ENCODE peak calls at places on chromosomes 16 and 17, in five cellular contexts. One of them, this sample, is unnamed.
A peak's percentile ranks its signal among the peaks of the same experiment; 100 is the strongest.

GRCh38 chr17:3794890-3795757 is 5.9 kb downstream of the ITGAE start:
- DNase-seq in A549: peak; percentile 66
- DNase-seq in CD4-positive, CD25-positive, alpha-beta regulatory T cell: peak; percentile 58
- DNase-seq in CD4-positive, alpha-beta T cell: peak; percentile 18
- DNase-seq in left ventricle myocardium inferior: no peak
- DNase-seq in this sample: no peak

GRCh38 chr17:7612294-7612640 is 2.4 kb downstream of the FXR2 start:
- DNase-seq in A549: no peak
- DNase-seq in CD4-positive, CD25-positive, alpha-beta regulatory T cell: no peak
- DNase-seq in CD4-positive, alpha-beta T cell: no peak
- DNase-seq in left ventricle myocardium inferior: no peak
- DNase-seq in this sample: no peak

GRCh38 chr16:67170168-67170947 is at the start of gene NOL3:
- DNase-seq in A549: peak; percentile 94
- DNase-seq in CD4-positive, CD25-positive, alpha-beta regulatory T cell: peak; percentile 62
- DNase-seq in CD4-positive, alpha-beta T cell: no peak
- DNase-seq in left ventricle myocardium inferior: peak; percentile 90
- DNase-seq in this sample: no peak

GRCh38 chr17:81720267-81721071 is 8.4 kb downstream of the SLC25A10 start:
- DNase-seq in A549: no peak
- DNase-seq in CD4-positive, CD25-positive, alpha-beta regulatory T cell: no peak
- DNase-seq in CD4-positive, alpha-beta T cell: no peak
- DNase-seq in left ventricle myocardium inferior: no peak
- DNase-seq in this sample: no peak

GRCh38 chr16:84183911-84184310 is 2.9 kb downstream of the TAF1C start:
- DNase-seq in A549: peak; percentile 46
- DNase-seq in CD4-positive, CD25-positive, alpha-beta regulatory T cell: no peak
- DNase-seq in CD4-positive, alpha-beta T cell: no peak
- DNase-seq in left ventricle myocardium inferior: no peak
- DNase-seq in this sample: no peak

GRCh38 chr17:29929006-29929543 is 953 bp downstream of the SSH2 start:
- DNase-seq in A549: peak; percentile 57
- DNase-seq in CD4-positive, CD25-positive, alpha-beta regulatory T cell: peak; percentile 42
- DNase-seq in CD4-positive, alpha-beta T cell: peak; percentile 1
- DNase-seq in left ventricle myocardium inferior: no peak
- DNase-seq in this sample: peak; percentile 36

GRCh38 chr16:85870159-85870558 is 28.8 kb upstream of the IRF8 start:
- DNase-seq in A549: no peak
- DNase-seq in CD4-positive, CD25-positive, alpha-beta regulatory T cell: no peak
- DNase-seq in CD4-positive, alpha-beta T cell: no peak
- DNase-seq in left ventricle myocardium inferior: no peak
- DNase-seq in this sample: no peak

GRCh38 chr17:5695480-5695879 is 111.2 kb upstream of the NLRP1 start:
- DNase-seq in A549: no peak
- DNase-seq in CD4-positive, CD25-positive, alpha-beta regulatory T cell: no peak
- DNase-seq in CD4-positive, alpha-beta T cell: no peak
- DNase-seq in left ventricle myocardium inferior: no peak
- DNase-seq in this sample: no peak

GRCh38 chr17:4599505-4600281 is 15.4 kb downstream of the SMTNL2 start:
- DNase-seq in A549: no peak
- DNase-seq in CD4-positive, CD25-positive, alpha-beta regulatory T cell: no peak
- DNase-seq in CD4-positive, alpha-beta T cell: no peak
- DNase-seq in left ventricle myocardium inferior: peak; percentile 73
- DNase-seq in this sample: no peak

GRCh38 chr17:66636111-66636510 is 198.8 kb upstream of the CACNG5 start:
- DNase-seq in A549: no peak
- DNase-seq in CD4-positive, CD25-positive, alpha-beta regulatory T cell: no peak
- DNase-seq in CD4-positive, alpha-beta T cell: no peak
- DNase-seq in left ventricle myocardium inferior: no peak
- DNase-seq in this sample: peak; percentile 31

GRCh38 chr17:39193346-39193745 is 4.1 kb downstream of the CACNB1 start:
- DNase-seq in A549: no peak
- DNase-seq in CD4-positive, CD25-positive, alpha-beta regulatory T cell: no peak
- DNase-seq in CD4-positive, alpha-beta T cell: no peak
- DNase-seq in left ventricle myocardium inferior: no peak
- DNase-seq in this sample: no peak

GRCh38 chr16:8173111-8173644 is 417.1 kb downstream of the TMEM114 start:
- DNase-seq in A549: peak; percentile 89
- DNase-seq in CD4-positive, CD25-positive, alpha-beta regulatory T cell: peak; percentile 41
- DNase-seq in CD4-positive, alpha-beta T cell: no peak
- DNase-seq in left ventricle myocardium inferior: peak; percentile 48
- DNase-seq in this sample: peak; percentile 77

GRCh38 chr16:82016268-82016667 is 5.0 kb upstream of the SDR42E1 start:
- DNase-seq in A549: peak; percentile 35
- DNase-seq in CD4-positive, CD25-positive, alpha-beta regulatory T cell: peak; percentile 15
- DNase-seq in CD4-positive, alpha-beta T cell: no peak
- DNase-seq in left ventricle myocardium inferior: no peak
- DNase-seq in this sample: no peak

GRCh38 chr17:78379134-78379497 is 667 bp downstream of the PGS1 start:
- DNase-seq in A549: no peak
- DNase-seq in CD4-positive, CD25-positive, alpha-beta regulatory T cell: no peak
- DNase-seq in CD4-positive, alpha-beta T cell: no peak
- DNase-seq in left ventricle myocardium inferior: no peak
- DNase-seq in this sample: no peak

GRCh38 chr17:78226055-78226751 is 5.2 kb upstream of the TMEM235 start:
- DNase-seq in A549: no peak
- DNase-seq in CD4-positive, CD25-positive, alpha-beta regulatory T cell: no peak
- DNase-seq in CD4-positive, alpha-beta T cell: no peak
- DNase-seq in left ventricle myocardium inferior: no peak
- DNase-seq in this sample: no peak

GRCh38 chr17:2685696-2686095 is 25.9 kb downstream of the CLUH start:
- DNase-seq in A549: no peak
- DNase-seq in CD4-positive, CD25-positive, alpha-beta regulatory T cell: no peak
- DNase-seq in CD4-positive, alpha-beta T cell: no peak
- DNase-seq in left ventricle myocardium inferior: no peak
- DNase-seq in this sample: no peak

GRCh38 chr16:72554935-72555334 is 383.0 kb upstream of the PMFBP1 start:
- DNase-seq in A549: no peak
- DNase-seq in CD4-positive, CD25-positive, alpha-beta regulatory T cell: no peak
- DNase-seq in CD4-positive, alpha-beta T cell: no peak
- DNase-seq in left ventricle myocardium inferior: no peak
- DNase-seq in this sample: no peak

GRCh38 chr16:56547949-56548567 is 16.8 kb upstream of the MT4 start:
- DNase-seq in A549: no peak
- DNase-seq in CD4-positive, CD25-positive, alpha-beta regulatory T cell: no peak
- DNase-seq in CD4-positive, alpha-beta T cell: no peak
- DNase-seq in left ventricle myocardium inferior: no peak
- DNase-seq in this sample: no peak

GRCh38 chr16:27436065-27436464 is 34.1 kb downstream of the IL21R start:
- DNase-seq in A549: no peak
- DNase-seq in CD4-positive, CD25-positive, alpha-beta regulatory T cell: no peak
- DNase-seq in CD4-positive, alpha-beta T cell: no peak
- DNase-seq in left ventricle myocardium inferior: no peak
- DNase-seq in this sample: no peak

GRCh38 chr17:44926841-44927525 is 11.7 kb upstream of the GFAP start:
- DNase-seq in A549: no peak
- DNase-seq in CD4-positive, CD25-positive, alpha-beta regulatory T cell: no peak
- DNase-seq in CD4-positive, alpha-beta T cell: no peak
- DNase-seq in left ventricle myocardium inferior: peak; percentile 15
- DNase-seq in this sample: no peak

GRCh38 chr17:39808409-39808997 is 55.6 kb downstream of the IKZF3 start:
- DNase-seq in A549: no peak
- DNase-seq in CD4-positive, CD25-positive, alpha-beta regulatory T cell: no peak
- DNase-seq in CD4-positive, alpha-beta T cell: no peak
- DNase-seq in left ventricle myocardium inferior: no peak
- DNase-seq in this sample: no peak

GRCh38 chr16:78836802-78837489 is 737.5 kb downstream of the WWOX start:
- DNase-seq in A549: no peak
- DNase-seq in CD4-positive, CD25-positive, alpha-beta regulatory T cell: peak; percentile 46
- DNase-seq in CD4-positive, alpha-beta T cell: no peak
- DNase-seq in left ventricle myocardium inferior: no peak
- DNase-seq in this sample: no peak

GRCh38 chr17:58498177-58498828 is 10.1 kb upstream of the HSF5 start:
- DNase-seq in A549: no peak
- DNase-seq in CD4-positive, CD25-positive, alpha-beta regulatory T cell: no peak
- DNase-seq in CD4-positive, alpha-beta T cell: no peak
- DNase-seq in left ventricle myocardium inferior: no peak
- DNase-seq in this sample: no peak

GRCh38 chr17:82588266-82589175 is 59.7 kb downstream of the WDR45B start:
- DNase-seq in A549: no peak
- DNase-seq in CD4-positive, CD25-positive, alpha-beta regulatory T cell: no peak
- DNase-seq in CD4-positive, alpha-beta T cell: no peak
- DNase-seq in left ventricle myocardium inferior: no peak
- DNase-seq in this sample: no peak

DNA sequence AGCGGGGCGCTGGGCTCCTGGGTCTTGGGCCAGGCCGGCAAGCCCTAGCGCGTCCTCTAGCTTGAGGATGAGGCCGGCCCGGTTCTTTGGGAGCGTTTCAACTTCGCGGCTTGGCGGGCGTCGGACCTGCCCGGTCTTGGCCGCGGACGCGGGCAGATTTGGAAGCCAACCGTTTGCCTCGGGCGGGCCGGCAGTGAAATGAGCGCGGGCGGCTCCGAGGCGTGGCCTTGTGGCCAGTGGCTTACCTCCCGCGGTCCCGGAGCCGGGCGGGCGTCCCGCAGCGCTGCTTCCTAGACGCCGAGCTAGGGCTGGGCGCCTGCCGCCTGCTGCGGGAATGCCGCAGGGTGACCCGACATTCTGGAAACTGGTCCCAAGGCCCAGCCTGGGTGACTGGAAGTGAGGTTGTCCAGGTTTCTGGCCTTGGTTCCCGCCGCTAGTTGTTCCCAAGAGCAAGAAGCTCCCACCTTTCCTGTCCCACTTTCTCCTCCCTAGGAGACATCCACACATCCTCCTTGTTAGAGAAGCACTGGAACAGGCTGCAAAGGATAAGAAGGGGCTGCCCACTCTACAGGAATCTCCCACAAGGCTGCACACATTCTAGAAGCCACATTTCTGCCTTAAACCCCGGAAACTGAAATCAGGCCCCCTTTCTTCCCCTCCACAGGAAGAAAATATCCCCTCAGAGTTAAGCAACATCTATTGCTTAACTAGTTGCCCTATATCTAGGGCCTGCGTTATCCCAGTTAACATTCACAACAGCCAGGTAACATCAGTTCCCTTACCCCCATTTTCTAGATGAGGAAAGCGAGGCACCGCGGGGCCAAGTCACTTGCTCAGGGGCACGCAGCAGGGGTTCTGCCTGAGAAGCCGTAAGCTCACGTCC is 4.5 kb upstream of the CBX8 start:
- DNase-seq in A549: no peak
- DNase-seq in CD4-positive, CD25-positive, alpha-beta regulatory T cell: no peak
- DNase-seq in CD4-positive, alpha-beta T cell: no peak
- DNase-seq in left ventricle myocardium inferior: no peak
- DNase-seq in this sample: no peak
- H3K27ac ChIP-seq in A549: no peak overlapping the region
- H3K27ac ChIP-seq in CD4-positive, CD25-positive, alpha-beta regulatory T cell: no peak overlapping the region
- H3K27ac ChIP-seq in CD4-positive, alpha-beta T cell: no peak overlapping the region
- H3K27ac ChIP-seq in left ventricle myocardium inferior: no peak overlapping the region
- H3K27ac ChIP-seq in this sample: no peak overlapping the region

GRCh38 chr17:36131931-36132330 is 28.3 kb downstream of the CCL4 start:
- DNase-seq in A549: no peak
- DNase-seq in CD4-positive, CD25-positive, alpha-beta regulatory T cell: no peak
- DNase-seq in CD4-positive, alpha-beta T cell: no peak
- DNase-seq in left ventricle myocardium inferior: no peak
- DNase-seq in this sample: no peak

GRCh38 chr17:36133629-36134259 is 30.1 kb downstream of the CCL4 start:
- DNase-seq in A549: peak; percentile 12
- DNase-seq in CD4-positive, CD25-positive, alpha-beta regulatory T cell: no peak
- DNase-seq in CD4-positive, alpha-beta T cell: no peak
- DNase-seq in left ventricle myocardium inferior: no peak
- DNase-seq in this sample: no peak

GRCh38 chr17:36132421-36132831 is 28.8 kb downstream of the CCL4 start:
- DNase-seq in A549: no peak
- DNase-seq in CD4-positive, CD25-positive, alpha-beta regulatory T cell: no peak
- DNase-seq in CD4-positive, alpha-beta T cell: no peak
- DNase-seq in left ventricle myocardium inferior: no peak
- DNase-seq in this sample: no peak

GRCh38 chr17:36129616-36130015 is 26.0 kb downstream of the CCL4 start:
- DNase-seq in A549: no peak
- DNase-seq in CD4-positive, CD25-positive, alpha-beta regulatory T cell: no peak
- DNase-seq in CD4-positive, alpha-beta T cell: no peak
- DNase-seq in left ventricle myocardium inferior: no peak
- DNase-seq in this sample: no peak

DNA sequence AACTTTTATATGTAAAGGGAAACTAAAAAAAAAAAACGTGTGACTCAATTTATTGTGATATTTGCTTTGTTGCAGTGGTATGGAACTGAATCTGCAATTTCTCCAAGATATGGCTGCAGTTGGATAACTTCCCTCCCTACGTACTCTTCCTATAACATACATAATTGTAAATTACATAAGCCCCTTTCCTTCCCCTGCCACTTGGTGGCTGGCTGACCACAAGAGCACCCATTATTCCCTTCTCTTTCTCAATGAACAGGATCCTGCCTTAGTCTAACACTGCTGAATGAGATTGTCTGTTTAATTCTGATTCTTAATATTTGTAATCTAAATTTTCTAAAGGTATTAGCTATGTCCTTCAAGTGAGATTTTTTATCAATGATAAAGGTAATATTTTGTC is 27.8 kb downstream of the CCL4 start:
- DNase-seq in A549: no peak
- DNase-seq in CD4-positive, CD25-positive, alpha-beta regulatory T cell: no peak
- DNase-seq in CD4-positive, alpha-beta T cell: no peak
- DNase-seq in left ventricle myocardium inferior: no peak
- DNase-seq in this sample: no peak
- H3K27ac ChIP-seq in A549: no peak overlapping the region
- H3K27ac ChIP-seq in CD4-positive, CD25-positive, alpha-beta regulatory T cell: no peak overlapping the region
- H3K27ac ChIP-seq in CD4-positive, alpha-beta T cell: no peak overlapping the region
- H3K27ac ChIP-seq in left ventricle myocardium inferior: no peak overlapping the region
- H3K27ac ChIP-seq in this sample: no peak overlapping the region

GRCh38 chr17:72580321-72581127 is 459.7 kb downstream of the SOX9 start:
- DNase-seq in A549: peak; percentile 50
- DNase-seq in CD4-positive, CD25-positive, alpha-beta regulatory T cell: no peak
- DNase-seq in CD4-positive, alpha-beta T cell: no peak
- DNase-seq in left ventricle myocardium inferior: no peak
- DNase-seq in this sample: no peak
- H3K27ac ChIP-seq in A549: peak overlapping the region; percentile 45
- H3K27ac ChIP-seq in CD4-positive, CD25-positive, alpha-beta regulatory T cell: no peak overlapping the region
- H3K27ac ChIP-seq in CD4-positive, alpha-beta T cell: no peak overlapping the region
- H3K27ac ChIP-seq in left ventricle myocardium inferior: no peak overlapping the region
- H3K27ac ChIP-seq in this sample: no peak overlapping the region

GRCh38 chr16:88706965-88707871 is 915 bp downstream of the CTU2 start:
- DNase-seq in A549: no peak
- DNase-seq in CD4-positive, CD25-positive, alpha-beta regulatory T cell: no peak
- DNase-seq in CD4-positive, alpha-beta T cell: no peak
- DNase-seq in left ventricle myocardium inferior: no peak
- DNase-seq in this sample: no peak
- H3K27ac ChIP-seq in A549: peak overlapping the region; percentile 93
- H3K27ac ChIP-seq in CD4-positive, CD25-positive, alpha-beta regulatory T cell: peak overlapping the region; percentile 92
- H3K27ac ChIP-seq in CD4-positive, alpha-beta T cell: peak overlapping the region; percentile 57
- H3K27ac ChIP-seq in left ventricle myocardium inferior: peak overlapping the region; percentile 93
- H3K27ac ChIP-seq in this sample: no peak overlapping the region

GRCh38 chr16:4689864-4690704 is 3.3 kb upstream of the NUDT16L1 start:
- DNase-seq in A549: no peak
- DNase-seq in CD4-positive, CD25-positive, alpha-beta regulatory T cell: no peak
- DNase-seq in CD4-positive, alpha-beta T cell: no peak
- DNase-seq in left ventricle myocardium inferior: no peak
- DNase-seq in this sample: no peak
- H3K27ac ChIP-seq in A549: no peak overlapping the region
- H3K27ac ChIP-seq in CD4-positive, CD25-positive, alpha-beta regulatory T cell: no peak overlapping the region
- H3K27ac ChIP-seq in CD4-positive, alpha-beta T cell: no peak overlapping the region
- H3K27ac ChIP-seq in left ventricle myocardium inferior: no peak overlapping the region
- H3K27ac ChIP-seq in this sample: no peak overlapping the region

This sample was measured in dorsolateral prefrontal cortex.